ENCODE peak calls at places on chromosomes 13 and 19, in four cellular contexts. One of them, this sample, is unnamed. For H3K4me1, the result is how much of the 10 kb centered on the place peaks cover.

GRCh38 chr13:44389003-44389666 is 15.5 kb downstream of the SERP2 start:
- DNase-seq in heart right ventricle: no peak
- DNase-seq in psoas muscle: no peak
- DNase-seq in cardiac muscle cell: no peak
- DNase-seq in this sample: no peak

GRCh38 chr13:55361141-55361540 is 1779.6 kb upstream of the PRR20A start:
- DNase-seq in heart right ventricle: no peak
- DNase-seq in psoas muscle: no peak
- DNase-seq in cardiac muscle cell: no peak
- DNase-seq in this sample: no peak

GRCh38 chr19:34767967-34768366 is 5.0 kb downstream of the ZNF599 start:
- DNase-seq in heart right ventricle: no peak
- DNase-seq in psoas muscle: no peak
- DNase-seq in cardiac muscle cell: no peak
- DNase-seq in this sample: no peak

GRCh38 chr13:38888309-38888708 is 102.3 kb downstream of the STOML3 start:
- DNase-seq in heart right ventricle: no peak
- DNase-seq in psoas muscle: no peak
- DNase-seq in cardiac muscle cell: peak
- DNase-seq in this sample: no peak

GRCh38 chr13:97256343-97256783 is 34.2 kb downstream of the MBNL2 start:
- DNase-seq in heart right ventricle: no peak
- DNase-seq in psoas muscle: no peak
- DNase-seq in cardiac muscle cell: peak
- DNase-seq in this sample: no peak

GRCh38 chr19:4622695-4623421 is 16.5 kb upstream of the TNFAIP8L1 start:
- DNase-seq in heart right ventricle: no peak
- DNase-seq in psoas muscle: no peak
- DNase-seq in cardiac muscle cell: no peak
- DNase-seq in this sample: no peak

GRCh38 chr19:45417151-45417550 is 6.6 kb downstream of the ERCC1 start:
- DNase-seq in heart right ventricle: no peak
- DNase-seq in psoas muscle: no peak
- DNase-seq in cardiac muscle cell: no peak
- DNase-seq in this sample: no peak

GRCh38 chr13:27607125-27607524 is 13.2 kb downstream of the LNX2 start:
- DNase-seq in heart right ventricle: no peak
- DNase-seq in psoas muscle: no peak
- DNase-seq in cardiac muscle cell: peak
- DNase-seq in this sample: no peak

GRCh38 chr13:40536443-40537113 is 129.9 kb downstream of the FOXO1 start:
- DNase-seq in heart right ventricle: no peak
- DNase-seq in psoas muscle: peak
- DNase-seq in cardiac muscle cell: no peak
- DNase-seq in this sample: no peak

GRCh38 chr19:48779636-48780035 is 24.3 kb downstream of the FGF21 start:
- DNase-seq in heart right ventricle: no peak
- DNase-seq in psoas muscle: no peak
- DNase-seq in cardiac muscle cell: no peak
- DNase-seq in this sample: no peak

GRCh38 chr13:38350114-38350617 is 515 bp downstream of the UFM1 start:
- DNase-seq in heart right ventricle: peak
- DNase-seq in psoas muscle: peak
- DNase-seq in cardiac muscle cell: peak
- DNase-seq in this sample: peak

GRCh38 chr19:6890421-6890913 is 3.1 kb downstream of the ADGRE1 start:
- DNase-seq in heart right ventricle: no peak
- DNase-seq in psoas muscle: no peak
- DNase-seq in cardiac muscle cell: no peak
- DNase-seq in this sample: no peak

GRCh38 chr13:20550799-20551198 is 16.2 kb upstream of the IFT88 start:
- DNase-seq in heart right ventricle: no peak
- DNase-seq in psoas muscle: no peak
- DNase-seq in cardiac muscle cell: peak
- DNase-seq in this sample: no peak

GRCh38 chr13:49214917-49215376 is 5.2 kb upstream of the MLNR start:
- DNase-seq in heart right ventricle: peak
- DNase-seq in psoas muscle: no peak
- DNase-seq in cardiac muscle cell: peak
- DNase-seq in this sample: no peak

GRCh38 chr19:35555301-35556005 is 8.0 kb downstream of the ATP4A start:
- DNase-seq in heart right ventricle: no peak
- DNase-seq in psoas muscle: no peak
- DNase-seq in cardiac muscle cell: peak
- DNase-seq in this sample: no peak

GRCh38 chr19:46624958-46625661 is at the start of gene PTGIR:
- DNase-seq in heart right ventricle: peak
- DNase-seq in psoas muscle: peak
- DNase-seq in cardiac muscle cell: peak
- DNase-seq in this sample: peak

GRCh38 chr19:8001995-8002849 is 3.2 kb downstream of the ELAVL1 start:
- DNase-seq in heart right ventricle: peak
- DNase-seq in psoas muscle: peak
- DNase-seq in cardiac muscle cell: peak
- DNase-seq in this sample: peak
- H3K27ac ChIP-seq in heart right ventricle: peak
- H3K27ac ChIP-seq in psoas muscle: peak
- H3K27ac ChIP-seq in cardiac muscle cell: peak
- H3K27ac ChIP-seq in this sample: peak

GRCh38 chr13:34104853-34105252 is 286.9 kb downstream of the RFC3 start:
- DNase-seq in heart right ventricle: no peak
- DNase-seq in psoas muscle: no peak
- DNase-seq in cardiac muscle cell: no peak
- DNase-seq in this sample: no peak
- H3K4me1 ChIP-seq in heart right ventricle: under half
- H3K4me1 ChIP-seq in psoas muscle: under half
- H3K4me1 ChIP-seq in cardiac muscle cell: under half
- H3K4me1 ChIP-seq in this sample: under half

DNA sequence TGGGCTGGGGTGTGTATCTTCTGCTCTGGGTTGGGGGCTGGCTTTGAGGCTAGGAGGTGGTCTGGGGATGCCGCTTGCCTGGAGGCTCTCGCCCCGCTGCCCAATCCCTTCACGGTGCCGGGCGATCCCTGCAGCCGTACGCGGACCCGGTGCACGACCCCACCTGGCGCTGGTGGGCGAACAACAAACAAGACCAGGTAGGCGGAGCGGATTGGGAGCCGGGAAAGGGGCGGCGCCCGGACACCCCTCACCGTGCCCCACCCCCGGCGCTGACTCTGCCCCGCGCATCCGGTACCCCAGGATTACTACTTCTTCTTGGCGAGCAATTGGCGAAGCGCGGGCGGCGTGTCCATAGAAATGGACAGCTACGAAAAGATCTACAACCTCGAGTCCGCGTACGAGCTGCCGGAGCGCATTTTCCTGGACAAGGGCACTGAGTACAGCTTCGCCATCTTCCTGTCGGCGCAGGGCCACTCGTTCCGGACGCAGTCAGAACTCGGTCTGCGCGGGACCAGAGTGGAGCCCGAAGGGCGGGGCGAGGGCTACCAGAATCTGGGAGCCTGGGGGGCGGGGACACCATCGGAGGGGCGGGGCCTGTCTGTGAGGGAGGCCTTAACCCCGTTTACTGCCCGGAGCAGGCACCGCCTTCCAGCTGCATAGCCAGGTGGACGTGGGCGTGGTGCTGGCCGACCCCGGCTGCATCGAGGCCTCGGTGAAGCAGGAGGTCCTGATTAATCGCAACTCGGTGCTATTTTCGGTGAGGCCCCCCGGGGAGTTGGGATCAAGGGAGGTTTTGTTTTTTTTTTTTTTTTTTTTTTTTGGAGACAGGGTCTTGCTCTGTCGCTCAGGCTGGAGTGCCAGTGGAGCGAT is 12.1 kb upstream of the PSMD8 start:
- DNase-seq in heart right ventricle: peak
- DNase-seq in psoas muscle: peak
- DNase-seq in cardiac muscle cell: peak
- DNase-seq in this sample: no peak
- H3K4me3 ChIP-seq in heart right ventricle: peak
- H3K4me3 ChIP-seq in psoas muscle: peak
- H3K4me3 ChIP-seq in cardiac muscle cell: peak
- H3K4me3 ChIP-seq in this sample: peak

GRCh38 chr19:55314396-55314795 is 10.7 kb downstream of the TMEM150B start:
- DNase-seq in heart right ventricle: no peak
- DNase-seq in psoas muscle: no peak
- DNase-seq in cardiac muscle cell: no peak
- DNase-seq in this sample: no peak
- H3K27ac ChIP-seq in heart right ventricle: no peak
- H3K27ac ChIP-seq in psoas muscle: no peak
- H3K27ac ChIP-seq in cardiac muscle cell: no peak
- H3K27ac ChIP-seq in this sample: no peak

DNA sequence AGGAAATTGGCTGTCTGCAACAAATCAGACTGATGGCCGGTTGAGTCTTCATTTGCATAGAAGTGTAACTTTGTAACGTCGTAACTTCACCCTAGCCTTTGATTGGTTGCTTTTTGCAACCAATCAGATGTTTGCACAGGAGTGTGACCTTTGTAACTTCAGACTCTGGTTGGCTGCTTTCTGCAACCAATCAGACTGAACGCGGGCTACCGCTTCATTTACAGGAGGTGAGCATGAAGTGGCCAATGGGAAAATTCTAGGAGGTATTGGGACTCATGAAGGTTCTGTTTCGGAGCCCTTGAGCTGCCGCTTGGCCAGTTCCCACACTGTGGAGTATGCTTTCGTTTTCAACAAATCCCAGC is 441 bp upstream of the ZNF559 start:
- DNase-seq in heart right ventricle: peak
- DNase-seq in psoas muscle: peak
- DNase-seq in cardiac muscle cell: peak
- DNase-seq in this sample: peak
- H3K4me1 ChIP-seq in heart right ventricle: under half
- H3K4me1 ChIP-seq in psoas muscle: under half
- H3K4me1 ChIP-seq in cardiac muscle cell: under half
- H3K4me1 ChIP-seq in this sample: under half

DNA sequence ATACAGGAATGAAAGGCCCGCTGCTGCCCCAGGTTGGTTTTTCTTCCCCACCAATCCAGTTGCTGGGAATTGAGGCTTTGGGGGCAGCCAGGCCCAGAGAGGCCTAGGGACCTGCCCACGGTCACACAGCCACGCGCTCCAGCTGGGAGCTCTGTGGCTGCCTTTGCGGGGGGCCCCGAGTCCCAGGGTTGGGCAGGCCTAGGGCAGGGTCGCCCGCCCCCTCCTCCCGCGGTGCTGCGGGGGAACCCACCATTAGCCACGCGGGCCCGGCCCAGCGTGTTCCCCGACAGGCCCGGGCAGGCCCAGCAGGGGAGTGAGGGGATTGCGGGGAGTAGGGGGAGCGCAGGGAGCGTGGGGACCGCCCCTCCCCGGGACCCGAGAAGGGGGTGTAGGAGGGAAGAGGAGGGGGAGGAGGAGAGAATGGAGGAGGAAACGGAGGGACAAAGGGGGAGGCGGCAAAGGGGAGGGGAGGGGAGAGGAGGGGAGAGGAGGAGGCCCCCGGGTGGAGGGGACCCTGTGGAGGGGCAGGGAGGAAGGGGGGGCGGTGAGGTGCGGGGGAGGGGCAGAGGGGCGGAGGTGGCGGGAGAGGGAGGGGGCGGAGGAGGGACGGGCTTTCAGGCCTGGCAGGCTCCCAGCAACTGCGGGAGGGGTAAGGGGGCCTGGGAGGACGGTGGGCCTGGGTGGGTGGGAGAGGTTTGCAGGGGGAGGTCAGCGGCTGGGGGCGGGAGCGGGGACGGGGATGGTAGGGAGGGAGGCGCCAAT is 12.9 kb upstream of the TLE2 start:
- DNase-seq in heart right ventricle: no peak
- DNase-seq in psoas muscle: no peak
- DNase-seq in cardiac muscle cell: no peak
- DNase-seq in this sample: no peak
- H3K4me3 ChIP-seq in heart right ventricle: peak
- H3K4me3 ChIP-seq in psoas muscle: no peak
- H3K4me3 ChIP-seq in cardiac muscle cell: no peak
- H3K4me3 ChIP-seq in this sample: no peak